ENCODE peak calls at places on chromosomes 7 and 10, in seven cellular contexts. Y is WERI-Rb-1, L is Caco-2, A is esophagus squamous epithelium, C is A673, U is neural progenitor cell, D is PC-9. E is an unnamed sample.
A peak's percentile ranks its signal among the peaks of the same experiment; 100 is the strongest.

GRCh38 chr10:33010132-33011037 is 52.4 kb upstream of the ITGB1 start:
- DNase-seq in A (no peak), Y (peak; percentile 25), C (peak; percentile 60), D (peak; percentile 75), L (peak; percentile 54), U (peak; percentile 47), E (no peak)

GRCh38 chr10:96442017-96442643 is 71.6 kb downstream of the TLL2 start:
- DNase-seq in D (no peak), L (no peak), U (peak; percentile 56), C (no peak), Y (peak; percentile 62), A (no peak), E (no peak)

GRCh38 chr7:51311166-51311565 is 5.4 kb downstream of the COBL start:
- DNase-seq in C (no peak), Y (peak; percentile 58), D (no peak), A (no peak), L (no peak), U (peak; percentile 32), E (no peak)

GRCh38 chr7:71733108-71733870 is 601.3 kb downstream of the GALNT17 start:
- DNase-seq in D (peak; percentile 64), U (peak; percentile 97), A (no peak), C (peak; percentile 76), Y (peak; percentile 86), L (peak; percentile 71), E (peak; percentile 91)

GRCh38 chr10:125472037-125472607 is 210.8 kb downstream of the TEX36 start:
- DNase-seq in L (peak; percentile 61), D (no peak), Y (no peak), U (no peak), A (no peak), C (no peak), E (no peak)

GRCh38 chr7:149489391-149490024 is 8.1 kb downstream of the ZNF746 start:
- DNase-seq in A (no peak), D (no peak), Y (peak; percentile 19), L (peak; percentile 36), U (peak; percentile 17), C (no peak), E (no peak)

GRCh38 chr10:118547282-118547681 is 48.2 kb downstream of the PRLHR start:
- DNase-seq in U (no peak), A (no peak), L (no peak), D (no peak), Y (no peak), C (no peak), E (no peak)

GRCh38 chr10:79282388-79282787 is 64.9 kb upstream of the PPIF start:
- DNase-seq in C (no peak), L (no peak), U (no peak), D (no peak), Y (no peak), A (no peak), E (no peak)

GRCh38 chr10:14838582-14839304 is 637 bp downstream of the HSPA14 start:
- DNase-seq in U (peak; percentile 83), A (no peak), D (peak; percentile 7), Y (peak; percentile 20), C (peak; percentile 24), L (peak; percentile 60), E (peak; percentile 71)

GRCh38 chr7:99553039-99553438 is 1.1 kb upstream of the FAM200A start:
- DNase-seq in D (no peak), Y (no peak), L (no peak), A (no peak), C (no peak), U (no peak), E (no peak)

GRCh38 chr10:110425684-110426293 is 71.9 kb upstream of the DUSP5 start:
- DNase-seq in U (no peak), A (no peak), D (peak; percentile 37), Y (no peak), L (no peak), C (no peak), E (no peak)

GRCh38 chr7:51013218-51013786 is 230.6 kb upstream of the GRB10 start:
- DNase-seq in A (no peak), D (no peak), Y (no peak), U (no peak), C (no peak), L (no peak), E (peak; percentile 53)

GRCh38 chr10:18968196-18968595 is 80.4 kb upstream of the MALRD1 start:
- DNase-seq in A (no peak), D (no peak), L (no peak), U (no peak), Y (no peak), C (no peak), E (no peak)

GRCh38 chr7:22586101-22586805 is 86.3 kb upstream of the STEAP1B start:
- DNase-seq in C (no peak), D (no peak), U (no peak), L (no peak), A (no peak), Y (no peak), E (no peak)

GRCh38 chr10:79084972-79085597 is 16.3 kb downstream of the ZMIZ1 start:
- DNase-seq in A (no peak), U (no peak), C (no peak), L (no peak), Y (no peak), D (no peak), E (no peak)

GRCh38 chr7:144391823-144392255 is 11.7 kb downstream of the NOBOX start:
- DNase-seq in Y (no peak), D (peak; percentile 16), C (peak; percentile 78), L (peak; percentile 39), U (peak; percentile 69), A (no peak), E (no peak)

GRCh38 chr10:5540080-5540479 is 15.3 kb downstream of the CALML3 start:
- DNase-seq in U (no peak), L (no peak), D (no peak), C (no peak), Y (no peak), A (no peak), E (peak; percentile 39)

GRCh38 chr10:85810674-85811073 is 555.9 kb downstream of the GRID1 start:
- DNase-seq in C (no peak), U (no peak), Y (no peak), L (no peak), A (no peak), D (no peak), E (no peak)

GRCh38 chr7:66206116-66206908 is 1.2 kb downstream of the TPST1 start:
- DNase-seq in D (no peak), Y (no peak), C (no peak), U (no peak), A (no peak), L (no peak), E (peak; percentile 34)

GRCh38 chr7:84454174-84454959 is 259.8 kb upstream of the SEMA3A start:
- DNase-seq in Y (no peak), L (no peak), D (no peak), A (no peak), U (no peak), C (no peak), E (no peak)

GRCh38 chr10:77566228-77566627 is 71.4 kb downstream of the KCNMA1 start:
- DNase-seq in D (no peak), U (no peak), L (no peak), C (no peak), A (no peak), Y (no peak), E (no peak)

DNA sequence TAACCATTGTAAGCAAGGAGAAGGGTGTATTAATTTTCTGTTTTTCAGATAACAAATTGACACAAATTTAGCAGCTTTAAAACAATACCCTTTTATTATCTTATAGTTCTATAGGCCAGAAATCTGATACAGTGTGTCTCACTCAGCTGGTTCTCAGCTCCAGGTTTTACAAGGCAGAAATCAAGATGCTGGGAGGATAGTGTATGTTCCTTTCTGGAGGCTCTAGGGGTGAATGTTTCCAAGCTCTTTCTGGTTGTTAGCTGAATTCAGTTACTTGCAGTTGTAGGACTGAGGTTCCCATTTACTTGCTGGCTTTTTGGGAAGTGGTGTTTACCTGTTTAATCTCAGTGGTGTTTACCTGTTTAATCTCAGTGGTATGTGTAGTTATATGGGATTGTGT is 125.4 kb downstream of the ADK start:
- DNase-seq in U (no peak), C (no peak), A (no peak), D (no peak), Y (no peak), L (no peak), E (no peak)
- TF ChIP-seq CTCF in U (no peak), C (no peak), A (no peak), D (no peak), Y (no peak), L (no peak), E (no peak)

GRCh38 chr7:97019710-97020109 is 4.9 kb downstream of the DLX5 start:
- DNase-seq in Y (no peak), L (no peak), C (peak; percentile 46), U (no peak), A (no peak), D (no peak), E (no peak)
- H3K9me3 ChIP-seq in Y (no peaks in the 10 kb centered on the region), L (no peaks in the 10 kb centered on the region), C (no peaks in the 10 kb centered on the region), U (no peaks in the 10 kb centered on the region), A (no peaks in the 10 kb centered on the region), D (no peaks in the 10 kb centered on the region), E (no peaks in the 10 kb centered on the region)

GRCh38 chr7:2593036-2593727 is 34.4 kb downstream of the IQCE start:
- DNase-seq in L (no peak), D (no peak), C (no peak), A (no peak), Y (no peak), U (no peak), E (no peak)

GRCh38 chr7:2595258-2595860 is 36.4 kb upstream of the TTYH3 start:
- DNase-seq in Y (no peak), D (no peak), A (no peak), C (no peak), L (no peak), U (no peak), E (no peak)

GRCh38 chr7:2589341-2589740 is 30.6 kb downstream of the IQCE start:
- DNase-seq in L (no peak), A (no peak), Y (no peak), C (no peak), D (no peak), U (no peak), E (no peak)

GRCh38 chr7:2594599-2594998 is 35.8 kb downstream of the IQCE start:
- DNase-seq in A (no peak), Y (no peak), C (no peak), D (no peak), U (no peak), L (no peak), E (no peak)

GRCh38 chr7:2592375-2592865 is 33.6 kb downstream of the IQCE start:
- DNase-seq in U (no peak), Y (no peak), D (no peak), A (no peak), C (no peak), L (no peak), E (no peak)
- TF ChIP-seq CTCF in U (no peak), Y (no peak), D (no peak), A (no peak), C (no peak), L (no peak), E (no peak)

GRCh38 chr7:43604251-43604650 is 21.3 kb downstream of the STK17A start:
- DNase-seq in D (no peak), L (no peak), Y (no peak), U (no peak), C (no peak), A (no peak), E (no peak)

GRCh38 chr7:43602271-43602670 is 19.4 kb downstream of the STK17A start:
- DNase-seq in L (no peak), Y (no peak), U (no peak), C (no peak), A (no peak), D (no peak), E (no peak)

DNA sequence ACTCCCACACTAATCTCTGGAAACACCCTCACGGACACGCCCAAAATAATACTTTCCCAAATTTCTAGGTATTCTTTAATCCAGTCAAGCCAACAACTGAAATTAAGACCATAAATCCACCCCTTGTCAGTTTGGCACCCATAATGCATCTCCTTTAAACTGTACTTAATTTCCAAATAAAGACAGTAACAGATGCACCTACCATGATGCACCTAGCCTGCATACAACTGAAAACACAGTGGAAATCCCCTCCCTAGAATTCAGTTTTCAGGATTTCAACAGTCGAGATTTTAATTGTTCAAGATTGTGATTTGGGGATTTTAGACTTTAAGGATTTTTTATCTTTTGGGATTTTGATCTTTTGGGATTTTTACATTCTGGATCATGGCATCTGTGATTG is 17.1 kb downstream of the STK17A start:
- DNase-seq in L (no peak), D (no peak), U (no peak), Y (no peak), A (no peak), C (no peak), E (no peak)
- H3K9me3 ChIP-seq in L (peaks cover 3% of the 10 kb centered on the region), D (peaks cover 15% of the 10 kb centered on the region), U (no peaks in the 10 kb centered on the region), Y (no peaks in the 10 kb centered on the region), A (no peaks in the 10 kb centered on the region), C (no peaks in the 10 kb centered on the region), E (no peaks in the 10 kb centered on the region)